ENCODE peak calls at places on chromosomes 7 and 10, in five cellular contexts. One of them, this sample, is unnamed.

GRCh38 chr10:98096731-98097130 is 37.7 kb upstream of the R3HCC1L start:
- DNase-seq in stimulated activated CD4-positive, alpha-beta T cell treated with anti-CD3 and anti-CD28 coated beads, Interleukin-12 subunit alpha, Interleukin-12 subunit beta, amount 100 ng/mL, for 48 hours: no peak
- DNase-seq in effector memory CD8-positive, alpha-beta T cell: no peak
- DNase-seq in Right ventricle myocardium inferior: no peak
- DNase-seq in amniotic stem cell: no peak
- DNase-seq in this sample: no peak

GRCh38 chr7:156429514-156429913 is 211.1 kb upstream of the RNF32 start:
- DNase-seq in effector memory CD8-positive, alpha-beta T cell: no peak
- DNase-seq in amniotic stem cell: no peak
- DNase-seq in stimulated activated CD4-positive, alpha-beta T cell treated with anti-CD3 and anti-CD28 coated beads, Interleukin-12 subunit alpha, Interleukin-12 subunit beta, amount 100 ng/mL, for 48 hours: no peak
- DNase-seq in Right ventricle myocardium inferior: no peak
- DNase-seq in this sample: no peak

GRCh38 chr10:25017247-25017590 is 807 bp downstream of the THNSL1 start:
- DNase-seq in stimulated activated CD4-positive, alpha-beta T cell treated with anti-CD3 and anti-CD28 coated beads, Interleukin-12 subunit alpha, Interleukin-12 subunit beta, amount 100 ng/mL, for 48 hours: peak
- DNase-seq in effector memory CD8-positive, alpha-beta T cell: no peak
- DNase-seq in Right ventricle myocardium inferior: no peak
- DNase-seq in amniotic stem cell: no peak
- DNase-seq in this sample: no peak

GRCh38 chr7:159091480-159092475 is 52.9 kb downstream of the VIPR2 start:
- DNase-seq in amniotic stem cell: no peak
- DNase-seq in effector memory CD8-positive, alpha-beta T cell: no peak
- DNase-seq in Right ventricle myocardium inferior: peak
- DNase-seq in stimulated activated CD4-positive, alpha-beta T cell treated with anti-CD3 and anti-CD28 coated beads, Interleukin-12 subunit alpha, Interleukin-12 subunit beta, amount 100 ng/mL, for 48 hours: no peak
- DNase-seq in this sample: no peak

GRCh38 chr10:89213191-89213808 is 6.2 kb upstream of the CH25H start:
- DNase-seq in amniotic stem cell: peak
- DNase-seq in Right ventricle myocardium inferior: no peak
- DNase-seq in stimulated activated CD4-positive, alpha-beta T cell treated with anti-CD3 and anti-CD28 coated beads, Interleukin-12 subunit alpha, Interleukin-12 subunit beta, amount 100 ng/mL, for 48 hours: no peak
- DNase-seq in effector memory CD8-positive, alpha-beta T cell: no peak
- DNase-seq in this sample: peak

GRCh38 chr7:1087462-1087809 is 477 bp upstream of the GPER1 start:
- DNase-seq in stimulated activated CD4-positive, alpha-beta T cell treated with anti-CD3 and anti-CD28 coated beads, Interleukin-12 subunit alpha, Interleukin-12 subunit beta, amount 100 ng/mL, for 48 hours: no peak
- DNase-seq in amniotic stem cell: no peak
- DNase-seq in effector memory CD8-positive, alpha-beta T cell: no peak
- DNase-seq in Right ventricle myocardium inferior: no peak
- DNase-seq in this sample: no peak

GRCh38 chr10:125263551-125263950 is 103.2 kb upstream of the CTBP2 start:
- DNase-seq in effector memory CD8-positive, alpha-beta T cell: no peak
- DNase-seq in stimulated activated CD4-positive, alpha-beta T cell treated with anti-CD3 and anti-CD28 coated beads, Interleukin-12 subunit alpha, Interleukin-12 subunit beta, amount 100 ng/mL, for 48 hours: no peak
- DNase-seq in Right ventricle myocardium inferior: no peak
- DNase-seq in amniotic stem cell: no peak
- DNase-seq in this sample: no peak

GRCh38 chr10:44958897-44959242 is 732 bp upstream of the RASSF4 start:
- DNase-seq in Right ventricle myocardium inferior: no peak
- DNase-seq in amniotic stem cell: no peak
- DNase-seq in effector memory CD8-positive, alpha-beta T cell: no peak
- DNase-seq in stimulated activated CD4-positive, alpha-beta T cell treated with anti-CD3 and anti-CD28 coated beads, Interleukin-12 subunit alpha, Interleukin-12 subunit beta, amount 100 ng/mL, for 48 hours: no peak
- DNase-seq in this sample: no peak

GRCh38 chr7:47474937-47475879 is 106.7 kb downstream of the TNS3 start:
- DNase-seq in effector memory CD8-positive, alpha-beta T cell: peak
- DNase-seq in stimulated activated CD4-positive, alpha-beta T cell treated with anti-CD3 and anti-CD28 coated beads, Interleukin-12 subunit alpha, Interleukin-12 subunit beta, amount 100 ng/mL, for 48 hours: no peak
- DNase-seq in Right ventricle myocardium inferior: peak
- DNase-seq in amniotic stem cell: peak
- DNase-seq in this sample: peak